ENCODE peak calls at places on chromosome 12, in nine cellular contexts. One of them, this sample, is unnamed.

GRCh38 chr12:3933074-3933818 is 60.0 kb upstream of the PARP11 start:
- DNase-seq in HTR-8/SVneo: no peak
- DNase-seq in iris pigment epithelial cell: no peak
- DNase-seq in GM19239: no peak
- DNase-seq in naive thymus-derived CD8-positive, alpha-beta T cell: no peak
- DNase-seq in tibial nerve: no peak
- DNase-seq in T-helper 2 cell: peak
- DNase-seq in activated naive CD4-positive, alpha-beta T cell: no peak
- DNase-seq in cardiac fibroblast: no peak
- DNase-seq in this sample: no peak

GRCh38 chr12:24380122-24380521 is 430.7 kb upstream of the SOX5 start:
- DNase-seq in activated naive CD4-positive, alpha-beta T cell: no peak
- DNase-seq in tibial nerve: no peak
- DNase-seq in iris pigment epithelial cell: peak
- DNase-seq in naive thymus-derived CD8-positive, alpha-beta T cell: no peak
- DNase-seq in T-helper 2 cell: no peak
- DNase-seq in GM19239: no peak
- DNase-seq in HTR-8/SVneo: no peak
- DNase-seq in cardiac fibroblast: no peak
- DNase-seq in this sample: no peak

GRCh38 chr12:115312901-115313300 is 628.9 kb upstream of the TBX3 start:
- DNase-seq in activated naive CD4-positive, alpha-beta T cell: no peak
- DNase-seq in naive thymus-derived CD8-positive, alpha-beta T cell: no peak
- DNase-seq in HTR-8/SVneo: no peak
- DNase-seq in iris pigment epithelial cell: no peak
- DNase-seq in cardiac fibroblast: no peak
- DNase-seq in tibial nerve: no peak
- DNase-seq in T-helper 2 cell: no peak
- DNase-seq in GM19239: no peak
- DNase-seq in this sample: no peak

GRCh38 chr12:128163096-128163495 is 103.9 kb upstream of the TMEM132C start:
- DNase-seq in HTR-8/SVneo: no peak
- DNase-seq in tibial nerve: no peak
- DNase-seq in iris pigment epithelial cell: no peak
- DNase-seq in activated naive CD4-positive, alpha-beta T cell: no peak
- DNase-seq in naive thymus-derived CD8-positive, alpha-beta T cell: no peak
- DNase-seq in T-helper 2 cell: no peak
- DNase-seq in GM19239: no peak
- DNase-seq in cardiac fibroblast: no peak
- DNase-seq in this sample: no peak

GRCh38 chr12:83199069-83199468 is 512.4 kb downstream of the TMTC2 start:
- DNase-seq in GM19239: no peak
- DNase-seq in T-helper 2 cell: no peak
- DNase-seq in cardiac fibroblast: no peak
- DNase-seq in activated naive CD4-positive, alpha-beta T cell: no peak
- DNase-seq in iris pigment epithelial cell: no peak
- DNase-seq in tibial nerve: no peak
- DNase-seq in HTR-8/SVneo: no peak
- DNase-seq in naive thymus-derived CD8-positive, alpha-beta T cell: no peak
- DNase-seq in this sample: no peak

GRCh38 chr12:107567871-107568619 is 117.6 kb upstream of the PWP1 start:
- DNase-seq in activated naive CD4-positive, alpha-beta T cell: no peak
- DNase-seq in tibial nerve: no peak
- DNase-seq in naive thymus-derived CD8-positive, alpha-beta T cell: no peak
- DNase-seq in iris pigment epithelial cell: no peak
- DNase-seq in cardiac fibroblast: no peak
- DNase-seq in GM19239: no peak
- DNase-seq in T-helper 2 cell: no peak
- DNase-seq in HTR-8/SVneo: no peak
- DNase-seq in this sample: no peak

GRCh38 chr12:86712425-86712843 is 456.2 kb upstream of the MGAT4C start:
- DNase-seq in T-helper 2 cell: peak
- DNase-seq in cardiac fibroblast: peak
- DNase-seq in tibial nerve: no peak
- DNase-seq in GM19239: no peak
- DNase-seq in activated naive CD4-positive, alpha-beta T cell: no peak
- DNase-seq in naive thymus-derived CD8-positive, alpha-beta T cell: no peak
- DNase-seq in HTR-8/SVneo: peak
- DNase-seq in iris pigment epithelial cell: peak
- DNase-seq in this sample: peak

GRCh38 chr12:219891-220352 is 6.0 kb upstream of the SLC6A12 start:
- DNase-seq in activated naive CD4-positive, alpha-beta T cell: peak
- DNase-seq in T-helper 2 cell: peak
- DNase-seq in naive thymus-derived CD8-positive, alpha-beta T cell: no peak
- DNase-seq in cardiac fibroblast: peak
- DNase-seq in HTR-8/SVneo: peak
- DNase-seq in tibial nerve: peak
- DNase-seq in iris pigment epithelial cell: peak
- DNase-seq in GM19239: peak
- DNase-seq in this sample: peak

GRCh38 chr12:81542621-81543020 is 216.5 kb downstream of the PPFIA2 start:
- DNase-seq in iris pigment epithelial cell: peak
- DNase-seq in activated naive CD4-positive, alpha-beta T cell: no peak
- DNase-seq in tibial nerve: no peak
- DNase-seq in T-helper 2 cell: no peak
- DNase-seq in cardiac fibroblast: no peak
- DNase-seq in HTR-8/SVneo: no peak
- DNase-seq in naive thymus-derived CD8-positive, alpha-beta T cell: no peak
- DNase-seq in GM19239: no peak
- DNase-seq in this sample: no peak

GRCh38 chr12:124925117-124925516 is 10.7 kb upstream of the UBC start:
- DNase-seq in HTR-8/SVneo: no peak
- DNase-seq in activated naive CD4-positive, alpha-beta T cell: no peak
- DNase-seq in tibial nerve: no peak
- DNase-seq in iris pigment epithelial cell: no peak
- DNase-seq in cardiac fibroblast: no peak
- DNase-seq in T-helper 2 cell: no peak
- DNase-seq in naive thymus-derived CD8-positive, alpha-beta T cell: no peak
- DNase-seq in GM19239: no peak
- DNase-seq in this sample: no peak

GRCh38 chr12:100332852-100333251 is 24.0 kb upstream of the SLC17A8 start:
- DNase-seq in GM19239: no peak
- DNase-seq in tibial nerve: no peak
- DNase-seq in T-helper 2 cell: no peak
- DNase-seq in HTR-8/SVneo: no peak
- DNase-seq in naive thymus-derived CD8-positive, alpha-beta T cell: no peak
- DNase-seq in cardiac fibroblast: no peak
- DNase-seq in activated naive CD4-positive, alpha-beta T cell: no peak
- DNase-seq in iris pigment epithelial cell: no peak
- DNase-seq in this sample: no peak

GRCh38 chr12:11714626-11715025 is 65.2 kb downstream of the ETV6 start:
- DNase-seq in cardiac fibroblast: no peak
- DNase-seq in naive thymus-derived CD8-positive, alpha-beta T cell: no peak
- DNase-seq in tibial nerve: no peak
- DNase-seq in GM19239: no peak
- DNase-seq in iris pigment epithelial cell: no peak
- DNase-seq in HTR-8/SVneo: no peak
- DNase-seq in T-helper 2 cell: no peak
- DNase-seq in activated naive CD4-positive, alpha-beta T cell: no peak
- DNase-seq in this sample: no peak

GRCh38 chr12:25994252-25994651 is 35.8 kb downstream of the RASSF8 start:
- DNase-seq in GM19239: no peak
- DNase-seq in activated naive CD4-positive, alpha-beta T cell: no peak
- DNase-seq in cardiac fibroblast: peak
- DNase-seq in T-helper 2 cell: no peak
- DNase-seq in tibial nerve: no peak
- DNase-seq in HTR-8/SVneo: no peak
- DNase-seq in iris pigment epithelial cell: peak
- DNase-seq in naive thymus-derived CD8-positive, alpha-beta T cell: no peak
- DNase-seq in this sample: peak

GRCh38 chr12:4417471-4417870 is 28.1 kb downstream of the FGF6 start:
- DNase-seq in HTR-8/SVneo: no peak
- DNase-seq in T-helper 2 cell: no peak
- DNase-seq in naive thymus-derived CD8-positive, alpha-beta T cell: no peak
- DNase-seq in activated naive CD4-positive, alpha-beta T cell: no peak
- DNase-seq in cardiac fibroblast: no peak
- DNase-seq in iris pigment epithelial cell: no peak
- DNase-seq in GM19239: no peak
- DNase-seq in tibial nerve: no peak
- DNase-seq in this sample: no peak

GRCh38 chr12:110916295-110916875 is 4.0 kb downstream of the MYL2 start:
- DNase-seq in cardiac fibroblast: peak
- DNase-seq in HTR-8/SVneo: no peak
- DNase-seq in GM19239: no peak
- DNase-seq in iris pigment epithelial cell: peak
- DNase-seq in tibial nerve: no peak
- DNase-seq in activated naive CD4-positive, alpha-beta T cell: no peak
- DNase-seq in T-helper 2 cell: no peak
- DNase-seq in naive thymus-derived CD8-positive, alpha-beta T cell: no peak
- DNase-seq in this sample: no peak

GRCh38 chr12:12613334-12613733 is 1.7 kb downstream of the CREBL2 start:
- DNase-seq in activated naive CD4-positive, alpha-beta T cell: no peak
- DNase-seq in iris pigment epithelial cell: no peak
- DNase-seq in T-helper 2 cell: peak
- DNase-seq in naive thymus-derived CD8-positive, alpha-beta T cell: no peak
- DNase-seq in HTR-8/SVneo: no peak
- DNase-seq in GM19239: no peak
- DNase-seq in tibial nerve: no peak
- DNase-seq in cardiac fibroblast: no peak
- DNase-seq in this sample: no peak

GRCh38 chr12:67042697-67043131 is 226.4 kb upstream of the CAND1 start:
- DNase-seq in naive thymus-derived CD8-positive, alpha-beta T cell: no peak
- DNase-seq in tibial nerve: no peak
- DNase-seq in GM19239: no peak
- DNase-seq in iris pigment epithelial cell: peak
- DNase-seq in cardiac fibroblast: peak
- DNase-seq in HTR-8/SVneo: peak
- DNase-seq in T-helper 2 cell: no peak
- DNase-seq in activated naive CD4-positive, alpha-beta T cell: no peak
- DNase-seq in this sample: no peak

GRCh38 chr12:21308785-21309184 is 25.9 kb downstream of the SLCO1A2 start:
- DNase-seq in iris pigment epithelial cell: no peak
- DNase-seq in naive thymus-derived CD8-positive, alpha-beta T cell: no peak
- DNase-seq in cardiac fibroblast: no peak
- DNase-seq in tibial nerve: no peak
- DNase-seq in HTR-8/SVneo: no peak
- DNase-seq in activated naive CD4-positive, alpha-beta T cell: no peak
- DNase-seq in T-helper 2 cell: no peak
- DNase-seq in GM19239: no peak
- DNase-seq in this sample: no peak

GRCh38 chr12:96063046-96063445 is 27.7 kb upstream of the LTA4H start:
- DNase-seq in T-helper 2 cell: peak
- DNase-seq in iris pigment epithelial cell: no peak
- DNase-seq in HTR-8/SVneo: peak
- DNase-seq in tibial nerve: no peak
- DNase-seq in activated naive CD4-positive, alpha-beta T cell: no peak
- DNase-seq in naive thymus-derived CD8-positive, alpha-beta T cell: no peak
- DNase-seq in cardiac fibroblast: peak
- DNase-seq in GM19239: no peak
- DNase-seq in this sample: no peak

GRCh38 chr12:55901881-55902490 is 25.7 kb downstream of the PYM1 start:
- DNase-seq in iris pigment epithelial cell: no peak
- DNase-seq in HTR-8/SVneo: no peak
- DNase-seq in GM19239: no peak
- DNase-seq in naive thymus-derived CD8-positive, alpha-beta T cell: no peak
- DNase-seq in T-helper 2 cell: no peak
- DNase-seq in activated naive CD4-positive, alpha-beta T cell: no peak
- DNase-seq in cardiac fibroblast: no peak
- DNase-seq in tibial nerve: no peak
- DNase-seq in this sample: no peak

GRCh38 chr12:76356094-76356493 is 7.9 kb upstream of the BBS10 start:
- DNase-seq in GM19239: no peak
- DNase-seq in naive thymus-derived CD8-positive, alpha-beta T cell: no peak
- DNase-seq in tibial nerve: no peak
- DNase-seq in T-helper 2 cell: no peak
- DNase-seq in cardiac fibroblast: no peak
- DNase-seq in iris pigment epithelial cell: no peak
- DNase-seq in activated naive CD4-positive, alpha-beta T cell: no peak
- DNase-seq in HTR-8/SVneo: no peak
- DNase-seq in this sample: no peak

GRCh38 chr12:113955109-113955970 is 10.8 kb downstream of the RBM19 start:
- DNase-seq in T-helper 2 cell: no peak
- DNase-seq in activated naive CD4-positive, alpha-beta T cell: no peak
- DNase-seq in iris pigment epithelial cell: peak
- DNase-seq in cardiac fibroblast: peak
- DNase-seq in HTR-8/SVneo: peak
- DNase-seq in GM19239: no peak
- DNase-seq in naive thymus-derived CD8-positive, alpha-beta T cell: no peak
- DNase-seq in tibial nerve: no peak
- DNase-seq in this sample: no peak

GRCh38 chr12:31257784-31258183 is 68.2 kb downstream of the SINHCAF start:
- DNase-seq in HTR-8/SVneo: no peak
- DNase-seq in activated naive CD4-positive, alpha-beta T cell: no peak
- DNase-seq in iris pigment epithelial cell: no peak
- DNase-seq in cardiac fibroblast: no peak
- DNase-seq in naive thymus-derived CD8-positive, alpha-beta T cell: no peak
- DNase-seq in tibial nerve: no peak
- DNase-seq in T-helper 2 cell: no peak
- DNase-seq in GM19239: no peak
- DNase-seq in this sample: no peak

GRCh38 chr12:83904175-83904574 is 1008.4 kb downstream of the SLC6A15 start:
- DNase-seq in GM19239: no peak
- DNase-seq in activated naive CD4-positive, alpha-beta T cell: no peak
- DNase-seq in cardiac fibroblast: no peak
- DNase-seq in tibial nerve: no peak
- DNase-seq in iris pigment epithelial cell: no peak
- DNase-seq in naive thymus-derived CD8-positive, alpha-beta T cell: no peak
- DNase-seq in HTR-8/SVneo: no peak
- DNase-seq in T-helper 2 cell: no peak
- DNase-seq in this sample: no peak

GRCh38 chr12:27618836-27619235 is 77.4 kb upstream of the REP15 start:
- DNase-seq in HTR-8/SVneo: no peak
- DNase-seq in tibial nerve: no peak
- DNase-seq in naive thymus-derived CD8-positive, alpha-beta T cell: no peak
- DNase-seq in activated naive CD4-positive, alpha-beta T cell: no peak
- DNase-seq in GM19239: no peak
- DNase-seq in T-helper 2 cell: no peak
- DNase-seq in cardiac fibroblast: no peak
- DNase-seq in iris pigment epithelial cell: no peak
- DNase-seq in this sample: no peak

GRCh38 chr12:115916910-115917668 is 360.4 kb downstream of the MED13L start:
- DNase-seq in naive thymus-derived CD8-positive, alpha-beta T cell: peak
- DNase-seq in T-helper 2 cell: peak
- DNase-seq in GM19239: peak
- DNase-seq in activated naive CD4-positive, alpha-beta T cell: peak
- DNase-seq in cardiac fibroblast: peak
- DNase-seq in tibial nerve: peak
- DNase-seq in HTR-8/SVneo: peak
- DNase-seq in iris pigment epithelial cell: peak
- DNase-seq in this sample: peak

GRCh38 chr12:23193552-23193951 is 568.6 kb downstream of the ETNK1 start:
- DNase-seq in HTR-8/SVneo: no peak
- DNase-seq in cardiac fibroblast: no peak
- DNase-seq in naive thymus-derived CD8-positive, alpha-beta T cell: no peak
- DNase-seq in tibial nerve: no peak
- DNase-seq in GM19239: no peak
- DNase-seq in T-helper 2 cell: no peak
- DNase-seq in activated naive CD4-positive, alpha-beta T cell: no peak
- DNase-seq in iris pigment epithelial cell: peak
- DNase-seq in this sample: no peak

GRCh38 chr12:111040690-111041089 is 120.3 kb upstream of the MYL2 start:
- DNase-seq in T-helper 2 cell: no peak
- DNase-seq in cardiac fibroblast: no peak
- DNase-seq in activated naive CD4-positive, alpha-beta T cell: no peak
- DNase-seq in tibial nerve: no peak
- DNase-seq in GM19239: no peak
- DNase-seq in HTR-8/SVneo: no peak
- DNase-seq in naive thymus-derived CD8-positive, alpha-beta T cell: no peak
- DNase-seq in iris pigment epithelial cell: no peak
- DNase-seq in this sample: no peak

GRCh38 chr12:109463776-109464175 is 13.3 kb downstream of the KCTD10 start:
- DNase-seq in HTR-8/SVneo: no peak
- DNase-seq in iris pigment epithelial cell: no peak
- DNase-seq in activated naive CD4-positive, alpha-beta T cell: no peak
- DNase-seq in GM19239: no peak
- DNase-seq in naive thymus-derived CD8-positive, alpha-beta T cell: no peak
- DNase-seq in T-helper 2 cell: no peak
- DNase-seq in cardiac fibroblast: peak
- DNase-seq in tibial nerve: no peak
- DNase-seq in this sample: no peak

GRCh38 chr12:1474059-1474537 is 120.3 kb downstream of the FBXL14 start:
- DNase-seq in iris pigment epithelial cell: peak
- DNase-seq in tibial nerve: no peak
- DNase-seq in T-helper 2 cell: peak
- DNase-seq in cardiac fibroblast: peak
- DNase-seq in GM19239: no peak
- DNase-seq in HTR-8/SVneo: peak
- DNase-seq in naive thymus-derived CD8-positive, alpha-beta T cell: no peak
- DNase-seq in activated naive CD4-positive, alpha-beta T cell: no peak
- DNase-seq in this sample: peak

GRCh38 chr12:52204931-52205505 is 13.2 kb upstream of the KRT80 start:
- DNase-seq in iris pigment epithelial cell: no peak
- DNase-seq in cardiac fibroblast: no peak
- DNase-seq in activated naive CD4-positive, alpha-beta T cell: no peak
- DNase-seq in tibial nerve: no peak
- DNase-seq in naive thymus-derived CD8-positive, alpha-beta T cell: no peak
- DNase-seq in HTR-8/SVneo: no peak
- DNase-seq in GM19239: no peak
- DNase-seq in T-helper 2 cell: no peak
- DNase-seq in this sample: no peak